ENCODE peak calls at places on chromosome 2, in five cellular contexts. M is substantia nigra, T is 8988T, F is neuronal stem cell, B is mesendoderm. H is an unnamed sample.

GRCh38 chr2:12649602-12650400 is 66.9 kb upstream of the TRIB2 start:
- DNase-seq in M (no peak), T (no peak), F (no peak), B (no peak), H (no peak)

GRCh38 chr2:236125541-236125940 is 42.6 kb downstream of the GBX2 start:
- DNase-seq in M (no peak), T (no peak), F (no peak), B (no peak), H (no peak)

GRCh38 chr2:63436488-63436887 is 151.8 kb downstream of the WDPCP start:
- DNase-seq in M (no peak), T (no peak), F (no peak), B (no peak), H (no peak)

GRCh38 chr2:194486316-194486715 is 1170.7 kb upstream of the SLC39A10 start:
- DNase-seq in M (no peak), T (no peak), F (no peak), B (no peak), H (peak; percentile 92)

GRCh38 chr2:201813996-201814845 is 7.9 kb downstream of the CDK15 start:
- DNase-seq in M (no peak), T (no peak), F (no peak), B (no peak), H (peak; percentile 95)

GRCh38 chr2:20677301-20678176 is 10.6 kb downstream of the GDF7 start:
- DNase-seq in M (no peak), T (no peak), F (no peak), B (no peak), H (no peak)

GRCh38 chr2:10039658-10040410 is 3.5 kb upstream of the KLF11 start:
- DNase-seq in M (peak; percentile 59), T (no peak), F (no peak), B (no peak), H (peak; percentile 95)

GRCh38 chr2:232457121-232458011 is 1.4 kb downstream of the ALPI start:
- DNase-seq in M (no peak), T (peak; percentile 13), F (no peak), B (no peak), H (no peak)

GRCh38 chr2:64277101-64277849 is 133.1 kb upstream of the PELI1 start:
- DNase-seq in M (peak; percentile 33), T (no peak), F (no peak), B (peak; percentile 85), H (no peak)

GRCh38 chr2:135999899-136000298 is 14.5 kb upstream of the DARS1 start:
- DNase-seq in M (no peak), T (no peak), F (no peak), B (no peak), H (no peak)

GRCh38 chr2:7030810-7031209 is 113.6 kb downstream of the RNF144A start:
- DNase-seq in M (no peak), T (no peak), F (no peak), B (no peak), H (no peak)

GRCh38 chr2:44959855-44960254 is 18.4 kb downstream of the SIX3 start:
- DNase-seq in M (no peak), T (no peak), F (no peak), B (no peak), H (no peak)

H was measured in cerebellar cortex.